ENCODE peak calls at places on chromosome 1, in five cellular contexts. M is cardiac fibroblast, R is body of pancreas, C is tibial nerve, O is Kasumi-1. X is an unnamed sample.

GRCh38 chr1:204294371-204294770 is 65.4 kb downstream of the PLEKHA6 start:
- DNase-seq in M (peak; percentile 93), C (peak; percentile 74), O (no peak), R (no peak), X (peak; percentile 67)

GRCh38 chr1:56526571-56527174 is 52.7 kb downstream of the PLPP3 start:
- DNase-seq in R (no peak), O (no peak), C (no peak), M (no peak), X (no peak)

GRCh38 chr1:74180490-74180889 is 17.5 kb downstream of the LRRIQ3 start:
- DNase-seq in M (peak; percentile 15), R (no peak), C (no peak), O (no peak), X (no peak)

GRCh38 chr1:89800022-89800655 is 20.7 kb upstream of the LRRC8D start:
- DNase-seq in C (no peak), R (no peak), O (no peak), M (no peak), X (no peak)

GRCh38 chr1:35120458-35121133 is 41.4 kb downstream of the ZMYM1 start:
- DNase-seq in R (no peak), C (no peak), O (no peak), M (peak; percentile 23), X (no peak)

GRCh38 chr1:157156058-157156541 is 17.9 kb upstream of the ETV3 start:
- DNase-seq in O (peak; percentile 43), R (peak; percentile 76), C (peak; percentile 70), M (peak; percentile 69), X (peak; percentile 89)

GRCh38 chr1:1956101-1956500 is 37.0 kb upstream of the TMEM52 start:
- DNase-seq in O (no peak), R (no peak), C (no peak), M (no peak), X (no peak)

GRCh38 chr1:80194221-80194620 is 1187.7 kb upstream of the ADGRL4 start:
- DNase-seq in O (no peak), C (no peak), M (no peak), R (no peak), X (no peak)

GRCh38 chr1:93575586-93576271 is 105.9 kb downstream of the BCAR3 start:
- DNase-seq in C (no peak), O (no peak), M (no peak), R (no peak), X (no peak)

GRCh38 chr1:181257117-181257516 is 168.6 kb downstream of the IER5 start:
- DNase-seq in O (no peak), C (no peak), M (no peak), R (no peak), X (no peak)

GRCh38 chr1:109208847-109209463 is 4.8 kb upstream of the SARS1 start:
- DNase-seq in R (no peak), C (no peak), O (no peak), M (no peak), X (no peak)

GRCh38 chr1:33256335-33256700 is at the start of gene ZNF362:
- DNase-seq in C (no peak), O (peak; percentile 25), M (peak; percentile 77), R (peak; percentile 69), X (peak; percentile 41)

GRCh38 chr1:212479188-212479587 is 46.5 kb downstream of the NENF start:
- DNase-seq in M (no peak), R (no peak), C (no peak), O (no peak), X (no peak)

GRCh38 chr1:221117548-221117951 is 238.3 kb downstream of the HLX start:
- DNase-seq in R (peak; percentile 70), O (no peak), C (peak; percentile 10), M (peak; percentile 74), X (no peak)

X was measured in testis.